ENCODE peak calls at places on chromosomes 12 and 14, in four cellular contexts. E is SK-N-SH; F is CD8-positive, alpha-beta T cell; L is lower leg skin. V is an unnamed sample.

GRCh38 chr12:46680506-46680905 is 145.3 kb downstream of the SLC38A4 start:
- DNase-seq in E (no peak), F (no peak), L (no peak), V (no peak)

GRCh38 chr12:46005151-46005797 is 14.9 kb upstream of the SCAF11 start:
- DNase-seq in E (peak), F (no peak), L (no peak), V (no peak)

GRCh38 chr14:103721334-103722120 is 5.9 kb downstream of the ZFYVE21 start:
- DNase-seq in E (no peak), F (no peak), L (no peak), V (no peak)

GRCh38 chr12:68918960-68919359 is 14.0 kb downstream of the CPM start:
- DNase-seq in E (no peak), F (no peak), L (no peak), V (no peak)

GRCh38 chr14:88986146-88986841 is 161.8 kb downstream of the TTC8 start:
- DNase-seq in E (peak), F (no peak), L (no peak), V (no peak)

GRCh38 chr14:84068288-84068687 is 1461.7 kb upstream of the FLRT2 start:
- DNase-seq in E (no peak), F (no peak), L (no peak), V (no peak)

GRCh38 chr12:2094597-2094996 is 41.8 kb downstream of the CACNA1C start:
- DNase-seq in E (no peak), F (no peak), L (no peak), V (no peak)

GRCh38 chr14:37985826-37986470 is 221.8 kb upstream of the SSTR1 start:
- DNase-seq in E (peak), F (peak), L (no peak), V (no peak)

GRCh38 chr14:103819503-103820307 is 27.7 kb downstream of the PPP1R13B start:
- DNase-seq in E (peak), F (no peak), L (no peak), V (peak)

GRCh38 chr12:22083167-22083566 is 37.1 kb downstream of the CMAS start:
- DNase-seq in E (no peak), F (peak), L (no peak), V (no peak)

GRCh38 chr14:75096959-75097358 is 27.5 kb downstream of the ZC2HC1C start:
- DNase-seq in E (peak), F (no peak), L (no peak), V (no peak)

GRCh38 chr12:121128908-121129704 is 3.6 kb upstream of the P2RX7 start:
- DNase-seq in E (peak), F (peak), L (peak), V (peak)
- H3K4me3 ChIP-seq in E (no peak), F (peak), L (no peak), V (peak)

DNA sequence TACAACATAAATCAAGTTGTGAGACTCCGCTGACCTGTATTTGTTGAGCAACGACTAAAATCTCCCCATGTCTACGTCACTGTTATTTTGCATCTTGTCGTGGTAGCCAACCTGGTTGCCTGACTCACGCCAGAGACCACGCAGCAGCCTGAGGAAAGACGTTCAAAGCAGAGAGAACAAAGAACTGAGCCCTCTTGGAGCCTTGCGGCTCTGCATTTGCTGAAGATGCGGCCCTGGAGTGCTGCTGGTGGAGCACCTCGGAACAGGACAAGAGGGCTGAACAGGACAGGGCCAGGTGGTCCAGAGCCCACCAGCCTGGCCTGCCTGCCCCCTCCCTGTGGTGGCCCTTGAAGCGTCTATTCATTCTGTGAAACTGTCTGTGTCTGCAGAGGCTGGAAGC is 21.4 kb upstream of the DIO3 start:
- DNase-seq in E (no peak), F (no peak), L (no peak), V (no peak)
- H3K4me3 ChIP-seq in E (no peak), F (no peak), L (no peak), V (no peak)

GRCh38 chr14:50524731-50525510 is 7.4 kb downstream of the MAP4K5 start:
- DNase-seq in E (no peak), F (no peak), L (no peak), V (no peak)
- H3K4me3 ChIP-seq in E (no peak), F (no peak), L (no peak), V (no peak)

GRCh38 chr12:75479963-75480461 is 543 bp upstream of the GLIPR1 start:
- DNase-seq in E (no peak), F (no peak), L (no peak), V (no peak)
- H3K4me3 ChIP-seq in E (peak), F (peak), L (no peak), V (peak)